ENCODE peak calls at places on chromosomes 13 and 19, in six cellular contexts. N, K, I, D, J and P are unnamed samples.

GRCh38 chr19:49862411-49863253 is 4.7 kb downstream of the PNKP start:
- DNase-seq in D (peak; percentile 66), I (no peak), J (no peak), N (no peak), K (peak; percentile 49), P (no peak)

GRCh38 chr19:43546581-43546980 is 13.6 kb downstream of the ZNF575 start:
- DNase-seq in N (no peak), K (no peak), J (no peak), I (no peak), D (no peak), P (no peak)

GRCh38 chr19:18173572-18174294 is at the start of gene IFI30:
- DNase-seq in N (peak; percentile 94), K (peak; percentile 92), I (peak; percentile 41), J (no peak), D (peak; percentile 48), P (peak; percentile 86)

GRCh38 chr19:3556978-3557460 is 367 bp downstream of the MFSD12 start:
- DNase-seq in I (peak; percentile 48), K (peak; percentile 70), D (no peak), N (no peak), J (no peak), P (no peak)

GRCh38 chr13:21917046-21918010 is 246.5 kb downstream of the FGF9 start:
- DNase-seq in J (no peak), K (no peak), D (no peak), I (no peak), N (no peak), P (no peak)

GRCh38 chr19:51441410-51442390 is 16.6 kb downstream of the SIGLEC8 start:
- DNase-seq in D (no peak), I (peak; percentile 71), J (no peak), K (no peak), N (no peak), P (peak; percentile 73)

GRCh38 chr13:52348081-52348480 is 57.9 kb downstream of the THSD1 start:
- DNase-seq in I (no peak), K (no peak), J (no peak), D (no peak), N (no peak), P (no peak)

GRCh38 chr13:108270442-108270841 is 924 bp downstream of the TNFSF13B start:
- DNase-seq in I (no peak), K (no peak), J (no peak), D (peak; percentile 18), N (no peak), P (no peak)

GRCh38 chr13:112143753-112144615 is 77.0 kb downstream of the SOX1 start:
- DNase-seq in K (no peak), I (no peak), D (no peak), N (no peak), J (no peak), P (no peak)

GRCh38 chr13:45833663-45834062 is 17.9 kb downstream of the SIAH3 start:
- DNase-seq in K (no peak), D (peak; percentile 42), J (peak; percentile 47), N (no peak), I (no peak), P (no peak)

GRCh38 chr13:52949744-52950143 is 78.9 kb upstream of the OLFM4 start:
- DNase-seq in D (no peak), I (no peak), J (peak; percentile 75), K (no peak), N (no peak), P (no peak)

GRCh38 chr13:61316647-61317046 is 99.0 kb downstream of the PCDH20 start:
- DNase-seq in N (no peak), I (no peak), D (peak; percentile 18), K (no peak), J (no peak), P (no peak)

GRCh38 chr13:110759710-110760109 is 46.2 kb downstream of the ING1 start:
- DNase-seq in J (no peak), I (no peak), N (no peak), K (no peak), D (peak; percentile 22), P (no peak)

GRCh38 chr13:29227560-29227959 is 367.9 kb downstream of the SLC7A1 start:
- DNase-seq in J (no peak), I (no peak), D (no peak), N (no peak), K (no peak), P (no peak)

GRCh38 chr19:38665950-38666661 is 18.7 kb downstream of the ACTN4 start:
- DNase-seq in K (peak; percentile 79), J (peak; percentile 45), I (no peak), N (no peak), D (peak; percentile 40), P (no peak)

GRCh38 chr19:13154911-13155471 is 4.8 kb downstream of the IER2 start:
- DNase-seq in J (peak; percentile 31), I (peak; percentile 56), K (peak; percentile 89), N (no peak), D (peak; percentile 68), P (peak; percentile 83)

GRCh38 chr19:18975864-18976263 is 34.8 kb upstream of the HOMER3 start:
- DNase-seq in D (peak; percentile 80), I (no peak), K (no peak), N (no peak), J (no peak), P (no peak)

GRCh38 chr19:45598267-45599011 is 3.6 kb downstream of the GPR4 start:
- DNase-seq in N (no peak), J (no peak), K (no peak), I (no peak), D (no peak), P (peak; percentile 30)

GRCh38 chr19:6667114-6667627 is 2.8 kb downstream of the TNFSF14 start:
- DNase-seq in I (peak; percentile 15), J (no peak), K (peak; percentile 64), N (no peak), D (no peak), P (no peak)

GRCh38 chr13:109465151-109465550 is 321.2 kb downstream of the IRS2 start:
- DNase-seq in K (no peak), N (no peak), J (no peak), D (peak; percentile 19), I (no peak), P (no peak)

GRCh38 chr19:49058592-49058991 is 1.0 kb upstream of the CGB7 start:
- DNase-seq in I (no peak), N (no peak), J (no peak), D (peak; percentile 54), K (no peak), P (peak; percentile 68)

DNA sequence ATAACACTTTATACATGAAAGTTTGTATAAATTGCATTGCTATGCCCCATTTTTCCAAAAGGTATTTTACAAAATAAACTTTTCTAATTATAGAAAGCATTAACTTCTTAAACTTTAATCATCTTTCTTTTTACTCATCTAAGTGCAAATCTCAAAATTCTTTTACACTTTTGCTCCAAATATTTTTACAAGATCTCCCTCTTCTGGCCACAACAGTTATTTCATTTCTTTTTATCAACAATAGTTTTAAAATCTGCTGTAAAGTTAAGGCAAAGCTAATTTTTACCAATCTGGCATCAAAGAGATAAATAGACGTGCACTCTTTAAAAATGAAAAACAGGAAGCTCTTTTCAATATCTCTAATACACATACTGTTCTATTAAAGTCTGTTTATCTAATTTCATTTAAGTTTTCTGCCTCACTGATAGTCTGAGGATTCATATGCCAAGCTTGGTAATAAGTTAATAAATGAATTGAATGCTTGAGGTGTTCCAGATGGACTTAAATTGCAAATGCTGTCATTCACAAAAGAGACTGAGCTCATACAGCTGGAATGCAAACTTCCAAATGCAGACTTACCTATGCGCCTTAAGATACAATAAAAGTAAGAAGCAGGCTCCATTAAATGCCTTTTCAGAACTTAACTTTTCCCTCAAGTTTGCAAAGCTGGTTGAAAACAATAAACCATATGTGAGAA is 583.0 kb upstream of the ATXN8OS start:
- DNase-seq in D (peak; percentile 14), N (no peak), J (no peak), K (no peak), I (no peak), P (no peak)
- TF ChIP-seq CTCF in D (peak; percentile 47), N (peak; percentile 44), J (peak; percentile 66), K (no peak), I (no peak), P (peak; percentile 9)

DNA sequence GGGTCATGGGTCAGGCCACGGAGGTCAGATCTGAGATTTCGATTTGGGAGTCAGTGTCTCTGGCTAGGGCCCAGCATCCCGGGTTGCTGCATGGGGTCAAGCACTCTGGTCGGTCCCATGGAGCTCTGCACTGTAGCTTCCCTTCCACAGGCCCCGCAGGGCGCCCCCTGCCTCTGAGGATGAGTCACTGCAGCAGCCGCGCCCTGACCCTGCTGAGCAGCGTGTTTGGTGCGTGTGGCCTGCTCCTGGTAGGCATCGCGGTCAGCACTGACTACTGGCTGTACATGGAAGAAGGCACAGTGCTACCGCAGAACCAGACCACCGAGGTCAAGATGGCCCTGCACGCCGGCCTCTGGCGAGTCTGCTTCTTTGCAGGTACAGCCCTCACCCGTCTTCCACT is 3.6 kb downstream of the CACNG7 start:
- DNase-seq in N (no peak), J (no peak), K (no peak), D (no peak), I (no peak), P (peak; percentile 23)
- TF ChIP-seq CTCF in N (peak; percentile 20), J (peak; percentile 32), K (peak; percentile 15), D (peak; percentile 60), I (no peak), P (peak; percentile 26)

GRCh38 chr13:32650705-32651311 is 64.6 kb downstream of the PDS5B start:
- DNase-seq in N (no peak), J (no peak), D (peak; percentile 84), K (no peak), I (peak; percentile 33), P (peak; percentile 40)
- TF ChIP-seq CTCF in N (peak; percentile 76), J (peak; percentile 78), D (peak; percentile 94), K (peak; percentile 72), I (peak; percentile 73), P (peak; percentile 78)

GRCh38 chr19:10252707-10253106 is 693 bp downstream of the MRPL4 start:
- DNase-seq in K (no peak), J (no peak), I (no peak), N (no peak), D (no peak), P (no peak)

GRCh38 chr19:10256551-10256950 is 4.5 kb downstream of the MRPL4 start:
- DNase-seq in J (no peak), D (no peak), K (no peak), N (no peak), I (no peak), P (no peak)

GRCh38 chr19:10254244-10254643 is 2.2 kb downstream of the MRPL4 start:
- DNase-seq in J (no peak), I (no peak), N (no peak), K (no peak), D (no peak), P (no peak)

GRCh38 chr19:10255358-10255757 is 3.3 kb downstream of the MRPL4 start:
- DNase-seq in J (no peak), D (no peak), I (no peak), N (no peak), K (no peak), P (no peak)

GRCh38 chr19:10251792-10252694 is at the start of gene MRPL4:
- DNase-seq in J (peak; percentile 98), N (peak; percentile 83), I (peak; percentile 90), D (peak; percentile 99), K (peak; percentile 97), P (peak; percentile 95)
- TF ChIP-seq CTCF in J (peak; percentile 55), N (no peak), I (no peak), D (no peak), K (no peak), P (no peak)